ENCODE peak calls at places on chromosomes 7 and 10, in nine cellular contexts. N, C, J, M, O, R, Y, X and B are unnamed samples.
A peak's percentile ranks its signal among the peaks of the same experiment; 100 is the strongest.

GRCh38 chr7:69002416-69002815 is 595.9 kb upstream of the AUTS2 start:
- DNase-seq in C (no peak), R (no peak), J (no peak), X (no peak), N (no peak), O (no peak), M (no peak), Y (no peak), B (no peak)

GRCh38 chr10:44576715-44577191 is 191.9 kb upstream of the CXCL12 start:
- DNase-seq in M (no peak), Y (no peak), J (no peak), R (no peak), X (no peak), O (peak; percentile 86), N (no peak), C (no peak), B (no peak)

GRCh38 chr7:154591544-154591943 is 411.4 kb downstream of the PAXIP1 start:
- DNase-seq in J (no peak), R (no peak), X (no peak), N (no peak), M (no peak), C (no peak), O (peak; percentile 37), Y (no peak), B (no peak)

GRCh38 chr7:3114917-3115316 is 71.2 kb upstream of the CARD11 start:
- DNase-seq in Y (no peak), N (no peak), M (no peak), J (no peak), O (no peak), R (no peak), C (no peak), X (no peak), B (no peak)

GRCh38 chr7:111174476-111174875 is 83.5 kb downstream of the LRRN3 start:
- DNase-seq in O (no peak), M (no peak), R (no peak), X (no peak), N (no peak), Y (no peak), J (no peak), C (no peak), B (no peak)

GRCh38 chr10:14468022-14468421 is 137.3 kb upstream of the FRMD4A start:
- DNase-seq in N (no peak), C (no peak), J (no peak), X (no peak), R (no peak), Y (no peak), O (no peak), M (peak; percentile 25), B (no peak)

GRCh38 chr7:29890251-29890650 is 83.9 kb downstream of the WIPF3 start:
- DNase-seq in R (no peak), C (no peak), N (no peak), Y (no peak), J (no peak), O (no peak), M (no peak), X (no peak), B (no peak)

GRCh38 chr7:134298902-134299683 is 17.6 kb downstream of the SLC35B4 start:
- DNase-seq in O (no peak), X (peak; percentile 55), M (no peak), Y (no peak), J (no peak), C (peak; percentile 63), N (no peak), R (no peak), B (no peak)

GRCh38 chr10:17617031-17617911 is at the start of gene HACD1:
- DNase-seq in X (peak; percentile 82), N (peak; percentile 77), R (peak; percentile 66), M (peak; percentile 91), O (no peak), J (peak; percentile 59), C (peak; percentile 67), Y (peak; percentile 57), B (no peak)
- TF ChIP-seq POLR2A in X (no peak), N (peak; percentile 84), R (no peak), M (no peak), O (peak; percentile 34), J (peak; percentile 83), C (peak; percentile 32), Y (no peak), B (peak; percentile 71)

DNA sequence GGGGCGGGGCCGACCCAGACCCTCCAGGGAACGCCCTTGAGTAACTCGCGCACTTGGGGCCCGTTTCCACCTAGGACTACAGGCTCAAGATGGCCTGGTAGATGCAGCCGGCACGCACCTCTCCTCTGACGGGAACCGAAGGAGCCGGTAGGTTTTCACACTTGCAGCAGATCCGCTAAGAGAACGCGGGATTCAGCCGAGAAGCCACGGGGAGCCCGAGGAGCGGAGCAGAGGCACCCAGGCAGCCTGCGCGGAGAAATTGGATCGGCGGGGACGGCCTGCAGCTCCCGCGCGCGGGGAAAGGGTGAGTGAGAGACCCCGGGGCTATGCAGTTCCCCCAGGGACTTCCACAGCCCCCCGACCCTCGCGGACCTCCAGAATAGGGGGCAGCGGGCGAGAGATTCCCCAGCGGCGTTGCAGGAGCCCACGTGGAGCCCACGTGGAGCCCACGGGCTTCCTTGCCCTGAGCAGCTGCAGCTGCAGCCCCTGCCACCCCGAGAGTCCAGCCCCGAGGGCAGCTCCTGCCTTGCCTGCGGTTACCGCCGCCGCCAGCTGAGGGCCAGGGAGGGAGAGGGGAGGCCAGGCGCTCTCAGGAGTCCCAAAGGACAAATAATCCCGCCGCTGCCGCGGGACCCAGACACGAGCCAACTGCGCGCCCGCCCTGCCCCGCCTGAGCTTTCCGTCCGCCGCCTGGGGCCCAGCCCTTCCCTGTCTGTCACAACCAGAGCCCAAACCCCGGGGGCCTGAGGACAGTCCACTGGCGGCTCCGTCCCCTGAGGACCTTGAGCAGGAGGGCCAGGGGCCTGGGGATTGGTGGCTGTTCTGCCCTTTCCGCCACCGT is 13.1 kb downstream of the IFT22 start:
- DNase-seq in J (no peak), R (peak; percentile 77), C (peak; percentile 82), X (no peak), M (no peak), O (no peak), Y (peak; percentile 75), N (no peak), B (no peak)
- TF ChIP-seq POLR2A in J (peak; percentile 92), R (peak; percentile 70), C (no peak), X (no peak), M (no peak), O (no peak), Y (no peak), N (no peak), B (no peak)

DNA sequence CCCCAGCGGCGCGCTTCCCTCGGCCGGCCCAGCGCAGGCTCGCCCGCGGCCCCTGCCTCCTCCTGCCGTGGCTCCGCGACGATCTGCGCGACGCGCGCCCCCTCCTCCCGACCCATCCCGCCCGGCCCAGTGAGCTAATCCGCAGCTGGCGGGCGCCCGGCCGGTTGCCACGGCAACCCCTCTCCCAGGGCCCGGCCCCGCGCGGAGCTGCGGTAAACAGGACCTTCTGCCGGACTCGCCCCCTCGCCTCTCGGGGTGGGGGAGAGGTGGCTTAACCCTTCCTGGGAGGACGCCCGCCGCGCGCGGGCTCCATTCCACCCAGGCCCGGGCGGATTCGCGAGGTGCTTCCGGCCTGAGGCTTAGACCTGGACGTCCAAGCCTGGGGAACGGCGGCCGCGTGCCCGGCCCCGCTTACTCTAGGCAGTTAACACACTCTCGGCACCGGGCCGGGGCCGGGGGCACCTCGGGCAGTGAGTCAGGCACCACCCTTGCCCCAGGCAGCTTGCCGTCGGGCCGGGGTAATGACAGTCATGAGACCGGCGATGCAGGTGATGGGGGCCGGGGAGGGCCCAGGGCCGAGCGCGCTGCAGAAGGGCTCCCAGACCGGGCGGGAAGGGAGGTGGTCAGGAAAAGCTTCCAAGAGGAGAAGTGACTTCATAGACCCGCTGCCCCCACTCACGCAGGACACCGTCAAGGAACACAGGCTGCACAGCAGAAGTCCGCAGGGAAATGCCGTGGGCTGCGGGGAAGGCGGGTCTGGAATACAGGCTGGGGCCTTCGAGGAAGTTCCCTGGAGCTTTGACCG is at the start of gene DENND2A:
- DNase-seq in C (peak; percentile 64), X (peak; percentile 87), R (no peak), O (no peak), J (no peak), M (peak; percentile 93), Y (peak; percentile 57), N (peak; percentile 34), B (no peak)
- TF ChIP-seq POLR2A in C (peak; percentile 14), X (no peak), R (no peak), O (no peak), J (no peak), M (no peak), Y (no peak), N (no peak), B (no peak)

GRCh38 chr10:103466734-103467133 is 8.0 kb upstream of the CALHM1 start:
- DNase-seq in N (no peak), O (no peak), C (no peak), Y (no peak), R (no peak), M (no peak), X (no peak), J (no peak), B (no peak)
- TF ChIP-seq POLR2A in N (no peak), O (no peak), C (no peak), Y (no peak), R (no peak), M (no peak), X (no peak), J (no peak), B (no peak)

GRCh38 chr7:25965405-25966123 is 186.4 kb upstream of the NFE2L3 start:
- DNase-seq in X (no peak), Y (no peak), J (no peak), C (no peak), N (no peak), M (no peak), O (no peak), R (no peak), B (no peak)

GRCh38 chr7:25963733-25964132 is 188.3 kb upstream of the NFE2L3 start:
- DNase-seq in R (no peak), O (no peak), J (no peak), X (no peak), N (no peak), C (peak; percentile 64), Y (no peak), M (no peak), B (no peak)

GRCh38 chr7:25966469-25966868 is 185.5 kb upstream of the NFE2L3 start:
- DNase-seq in X (no peak), O (no peak), C (no peak), M (no peak), J (no peak), N (no peak), Y (no peak), R (no peak), B (no peak)

GRCh38 chr7:25967278-25968204 is 184.5 kb upstream of the NFE2L3 start:
- DNase-seq in M (no peak), Y (no peak), C (no peak), X (no peak), O (no peak), J (no peak), R (no peak), N (no peak), B (no peak)

DNA sequence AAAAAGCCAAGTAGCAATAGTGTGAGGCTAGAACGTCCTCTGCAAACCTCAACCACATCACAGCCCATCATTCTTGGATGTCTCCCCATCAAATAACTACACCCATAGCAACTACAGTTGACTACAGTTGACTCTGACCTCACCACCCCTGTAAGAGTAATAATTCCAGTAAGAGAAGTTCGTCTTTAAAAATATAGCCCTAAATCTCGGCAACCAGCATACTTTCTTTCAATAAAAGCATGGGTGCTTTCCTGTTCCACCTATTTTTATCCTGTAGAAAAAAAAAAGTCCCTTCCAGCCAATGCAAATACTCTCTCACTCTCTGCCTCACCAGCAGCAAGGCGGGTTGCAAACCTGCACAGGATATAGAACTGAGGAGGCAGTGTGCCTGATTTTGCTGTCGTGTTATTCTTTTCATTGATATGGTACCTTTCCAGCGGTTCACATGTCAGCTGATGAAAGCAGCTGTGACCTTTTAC is 187.5 kb upstream of the NFE2L3 start:
- DNase-seq in X (no peak), M (no peak), R (no peak), O (no peak), C (no peak), N (no peak), J (no peak), Y (no peak), B (no peak)
- TF ChIP-seq POLR2A in X (no peak), M (no peak), R (no peak), O (no peak), C (no peak), N (no peak), J (no peak), Y (no peak), B (no peak)